ENCODE peak calls at places on chromosome 13, in ten cellular contexts. W is body of pancreas, F is left lung, E is Peyer's patch, D is fibroblast of the aortic adventitia, I is lower leg skin, S is kidney epithelial cell, K is fibroblast of mammary gland, O is endothelial cell, U is epithelial cell of proximal tubule. J is an unnamed sample.
A peak's percentile ranks its signal among the peaks of the same experiment; 100 is the strongest.

GRCh38 chr13:79126706-79127105 is 279.3 kb downstream of the RBM26 start:
- DNase-seq in S (no peak), O (no peak), K (no peak), W (no peak), E (no peak), D (no peak), I (no peak), U (no peak), F (no peak), J (no peak)

GRCh38 chr13:53150568-53150967 is 122.0 kb downstream of the OLFM4 start:
- DNase-seq in K (no peak), S (no peak), E (no peak), D (no peak), U (no peak), F (no peak), O (no peak), W (peak; percentile 57), I (no peak), J (no peak)

GRCh38 chr13:84279166-84279565 is 396.9 kb upstream of the SLITRK1 start:
- DNase-seq in U (no peak), K (no peak), O (no peak), S (no peak), E (no peak), F (no peak), I (no peak), D (no peak), W (no peak), J (no peak)

GRCh38 chr13:42066542-42066941 is 18.1 kb downstream of the DGKH start:
- DNase-seq in O (no peak), W (no peak), F (no peak), I (no peak), S (no peak), E (no peak), K (peak; percentile 93), U (no peak), D (peak; percentile 25), J (no peak)

GRCh38 chr13:80955487-80955886 is 614.6 kb upstream of the SPRY2 start:
- DNase-seq in D (no peak), F (no peak), U (no peak), S (peak; percentile 5), E (no peak), I (no peak), W (no peak), K (peak; percentile 45), O (no peak), J (no peak)

GRCh38 chr13:63838366-63839110 is 2422.9 kb upstream of the PCDH20 start:
- DNase-seq in I (no peak), D (no peak), U (no peak), F (peak; percentile 33), K (no peak), S (no peak), E (peak; percentile 33), W (no peak), O (no peak), J (no peak)

GRCh38 chr13:103371271-103371670 is 305.1 kb upstream of the SLC10A2 start:
- DNase-seq in O (no peak), F (no peak), W (no peak), K (no peak), E (no peak), I (no peak), D (no peak), U (no peak), S (peak; percentile 12), J (no peak)

GRCh38 chr13:100347941-100348340 is 240.6 kb downstream of the GGACT start:
- DNase-seq in K (peak; percentile 57), D (peak; percentile 60), W (no peak), F (no peak), O (no peak), U (no peak), S (no peak), E (no peak), I (no peak), J (no peak)

GRCh38 chr13:75357576-75358295 is 124.2 kb downstream of the TBC1D4 start:
- DNase-seq in W (no peak), K (peak; percentile 77), O (peak; percentile 57), S (no peak), E (no peak), D (peak; percentile 50), I (no peak), U (peak; percentile 45), F (no peak), J (no peak)

GRCh38 chr13:43953370-43953769 is 73.7 kb downstream of the LACC1 start:
- DNase-seq in I (no peak), D (no peak), E (no peak), W (no peak), U (no peak), K (no peak), F (no peak), O (no peak), S (no peak), J (no peak)

GRCh38 chr13:18949970-18950369 is 231.7 kb downstream of the TUBA3C start:
- DNase-seq in W (no peak), S (no peak), D (no peak), U (no peak), E (peak; percentile 38), F (peak; percentile 62), O (no peak), I (no peak), K (no peak), J (no peak)

GRCh38 chr13:30061217-30061616 is 210.8 kb upstream of the UBL3 start:
- DNase-seq in D (no peak), E (no peak), K (peak; percentile 47), O (no peak), U (no peak), S (no peak), F (no peak), W (no peak), I (no peak), J (no peak)

GRCh38 chr13:106186366-106187030 is 349.0 kb downstream of the EFNB2 start:
- DNase-seq in W (no peak), U (no peak), D (peak; percentile 14), S (no peak), E (no peak), O (no peak), I (no peak), K (peak; percentile 87), F (no peak), J (no peak)

GRCh38 chr13:82011355-82011754 is 1670.4 kb upstream of the SPRY2 start:
- DNase-seq in E (no peak), D (no peak), U (no peak), K (no peak), W (no peak), S (no peak), I (no peak), O (no peak), F (no peak), J (no peak)

GRCh38 chr13:106176103-106176502 is 359.4 kb downstream of the EFNB2 start:
- DNase-seq in D (no peak), W (no peak), U (no peak), S (no peak), K (peak; percentile 82), I (no peak), E (no peak), O (no peak), F (no peak), J (no peak)

GRCh38 chr13:24161010-24161775 is 673 bp downstream of the SPATA13 start:
- DNase-seq in E (no peak), F (peak; percentile 84), K (no peak), W (peak; percentile 75), D (peak; percentile 12), I (no peak), S (no peak), O (peak; percentile 34), U (no peak), J (no peak)

GRCh38 chr13:40812724-40813445 is 23.5 kb downstream of the SLC25A15 start:
- DNase-seq in O (no peak), K (peak; percentile 65), W (no peak), E (no peak), S (peak; percentile 9), U (peak; percentile 64), D (no peak), I (no peak), F (no peak), J (no peak)

GRCh38 chr13:29106651-29107050 is 286.5 kb downstream of the MTUS2 start:
- DNase-seq in D (no peak), E (no peak), F (no peak), O (no peak), S (no peak), K (no peak), W (no peak), U (no peak), I (no peak), J (no peak)

GRCh38 chr13:45492538-45492937 is 27.8 kb downstream of the COG3 start:
- DNase-seq in W (no peak), I (no peak), F (no peak), U (no peak), D (peak; percentile 64), O (no peak), S (no peak), K (peak; percentile 73), E (no peak), J (no peak)

GRCh38 chr13:45501175-45501526 is 36.4 kb downstream of the COG3 start:
- DNase-seq in O (no peak), I (no peak), E (no peak), F (no peak), K (no peak), D (no peak), U (no peak), S (no peak), W (no peak), J (no peak)

GRCh38 chr13:45500492-45501174 is 35.9 kb downstream of the COG3 start:
- DNase-seq in D (peak; percentile 91), S (peak; percentile 83), U (peak; percentile 39), W (no peak), I (no peak), K (peak; percentile 91), O (no peak), E (no peak), F (no peak), J (no peak)

GRCh38 chr13:45496942-45497341 is 32.2 kb downstream of the COG3 start:
- DNase-seq in F (no peak), K (no peak), S (no peak), W (no peak), I (no peak), D (no peak), U (no peak), E (no peak), O (no peak), J (no peak)
- TF ChIP-seq CTCF in F (no peak), K (no peak), S (no peak), W (no peak), I (no peak), D (no peak), U (no peak), E (no peak), O (no peak), J (no peak)

GRCh38 chr13:33351324-33351723 is 65.8 kb upstream of the STARD13 start:
- DNase-seq in K (peak; percentile 76), S (peak; percentile 14), I (no peak), D (peak; percentile 68), F (no peak), O (no peak), U (peak; percentile 16), W (no peak), E (no peak), J (no peak)
- TF ChIP-seq CTCF in K (peak; percentile 26), S (no peak), I (no peak), D (peak; percentile 41), F (no peak), O (no peak), U (no peak), W (peak; percentile 16), E (peak; percentile 26), J (no peak)

GRCh38 chr13:110575322-110576069 is 14.0 kb upstream of the RAB20 start:
- DNase-seq in S (no peak), E (no peak), K (peak; percentile 83), W (no peak), F (no peak), D (peak; percentile 58), I (no peak), O (no peak), U (no peak), J (no peak)
- TF ChIP-seq CTCF in S (no peak), E (no peak), K (no peak), W (peak; percentile 6), F (no peak), D (no peak), I (no peak), O (no peak), U (peak; percentile 32), J (no peak)

GRCh38 chr13:110925023-110925608 is 10.2 kb upstream of the ANKRD10 start:
- DNase-seq in D (no peak), K (peak; percentile 15), O (peak; percentile 30), S (no peak), F (no peak), U (no peak), W (no peak), E (no peak), I (no peak), J (no peak)
- TF ChIP-seq CTCF in D (peak; percentile 6), K (no peak), O (peak; percentile 31), S (no peak), F (no peak), U (no peak), W (no peak), E (no peak), I (no peak), J (no peak)

J was measured in natural killer cell.